ENCODE peak calls at places on chromosome 12, in five cellular contexts. F is ascending aorta, T is IMR-90, S is tibial nerve, W is uterus. K is an unnamed sample.

GRCh38 chr12:118773956-118774723 is 207.2 kb upstream of the SRRM4 start:
- DNase-seq in F (no peak), T (no peak), S (no peak), W (no peak), K (no peak)

GRCh38 chr12:98736352-98737326 is 91.5 kb downstream of the APAF1 start:
- DNase-seq in T (peak; percentile 57), F (no peak), S (no peak), W (no peak), K (no peak)

GRCh38 chr12:113000433-113000832 is 22.1 kb downstream of the OAS2 start:
- DNase-seq in F (peak; percentile 8), W (no peak), S (no peak), T (no peak), K (no peak)

GRCh38 chr12:30067156-30067555 is 283.4 kb upstream of the TMTC1 start:
- DNase-seq in W (no peak), S (no peak), T (peak; percentile 36), F (no peak), K (no peak)

GRCh38 chr12:77124767-77125166 is 59.4 kb upstream of the E2F7 start:
- DNase-seq in T (peak; percentile 49), F (no peak), S (no peak), W (no peak), K (no peak)

GRCh38 chr12:32155911-32156585 is 49.4 kb downstream of the BICD1 start:
- DNase-seq in W (no peak), F (no peak), T (no peak), S (no peak), K (no peak)

GRCh38 chr12:53651718-53652117 is 24.2 kb downstream of the ATP5MC2 start:
- DNase-seq in F (no peak), S (no peak), W (no peak), T (no peak), K (no peak)

GRCh38 chr12:51528852-51529545 is 62.0 kb upstream of the SCN8A start:
- DNase-seq in W (no peak), T (no peak), S (no peak), F (no peak), K (no peak)

GRCh38 chr12:46430340-46430948 is 57.9 kb upstream of the SLC38A2 start:
- DNase-seq in W (no peak), T (peak; percentile 89), F (no peak), S (no peak), K (no peak)

GRCh38 chr12:13465641-13466040 is 269.1 kb downstream of the EMP1 start:
- DNase-seq in S (no peak), F (no peak), T (no peak), W (no peak), K (peak; percentile 79)

GRCh38 chr12:53236443-53237111 is 4.6 kb upstream of the RARG start:
- DNase-seq in F (no peak), W (no peak), T (no peak), S (no peak), K (no peak)

GRCh38 chr12:2924019-2924418 is 33.3 kb downstream of the TULP3 start:
- DNase-seq in F (no peak), W (no peak), T (peak; percentile 68), S (no peak), K (no peak)

GRCh38 chr12:51893786-51894185 is 5.9 kb downstream of the ANKRD33 start:
- DNase-seq in W (no peak), S (no peak), F (no peak), T (no peak), K (no peak)

GRCh38 chr12:124379938-124380754 is 85.3 kb downstream of the RFLNA start:
- DNase-seq in S (no peak), W (peak; percentile 81), F (peak; percentile 96), T (peak; percentile 89), K (peak; percentile 91)

GRCh38 chr12:98698603-98699463 is 53.7 kb downstream of the APAF1 start:
- DNase-seq in T (peak; percentile 59), W (peak; percentile 51), F (peak; percentile 73), S (peak; percentile 19), K (peak; percentile 71)

GRCh38 chr12:70543444-70543843 is 93.8 kb downstream of the PTPRB start:
- DNase-seq in F (no peak), S (no peak), W (no peak), T (peak; percentile 94), K (no peak)

GRCh38 chr12:19707948-19708409 is 268.7 kb downstream of the AEBP2 start:
- DNase-seq in F (no peak), T (peak; percentile 93), S (no peak), W (no peak), K (no peak)

GRCh38 chr12:25069221-25069620 is 120.3 kb upstream of the BCAT1 start:
- DNase-seq in T (peak; percentile 14), S (no peak), F (no peak), W (no peak), K (no peak)

GRCh38 chr12:123983822-123984485 is 10.9 kb downstream of the ZNF664 start:
- DNase-seq in W (peak; percentile 36), F (no peak), T (peak; percentile 75), S (no peak), K (no peak)

GRCh38 chr12:107326237-107326636 is 232.9 kb upstream of the CRY1 start:
- DNase-seq in F (no peak), S (no peak), W (no peak), T (no peak), K (no peak)

GRCh38 chr12:27277846-27278260 is 33.8 kb downstream of the STK38L start:
- DNase-seq in W (no peak), T (peak; percentile 97), S (no peak), F (peak; percentile 82), K (no peak)

GRCh38 chr12:24950231-24950834 is 1.4 kb upstream of the BCAT1 start:
- DNase-seq in F (no peak), T (no peak), S (no peak), W (no peak), K (no peak)

GRCh38 chr12:79886917-79887519 is 47.9 kb downstream of the PPP1R12A start:
- DNase-seq in S (no peak), W (no peak), T (peak; percentile 66), F (no peak), K (no peak)

GRCh38 chr12:79885956-79886490 is 48.9 kb downstream of the PPP1R12A start:
- DNase-seq in S (no peak), F (no peak), W (no peak), T (no peak), K (no peak)

GRCh38 chr12:79881351-79881750 is 53.5 kb downstream of the PPP1R12A start:
- DNase-seq in T (no peak), F (no peak), W (no peak), S (no peak), K (no peak)

GRCh38 chr12:79884401-79885006 is 50.4 kb downstream of the PPP1R12A start:
- DNase-seq in F (no peak), T (no peak), S (no peak), W (no peak), K (no peak)

GRCh38 chr12:79883216-79883615 is 51.7 kb downstream of the PPP1R12A start:
- DNase-seq in W (no peak), T (peak; percentile 68), S (no peak), F (no peak), K (no peak)
- H3K4me1 ChIP-seq in W (peaks cover 3% of the 10 kb centered on the region), T (no peaks in the 10 kb centered on the region), S (no peaks in the 10 kb centered on the region), F (no peaks in the 10 kb centered on the region), K (peaks cover 56% of the 10 kb centered on the region)

GRCh38 chr12:122023339-122024131 is 1.9 kb downstream of the BCL7A start:
- DNase-seq in T (peak; percentile 70), F (peak; percentile 87), S (no peak), W (peak; percentile 76), K (peak; percentile 76)
- H3K4me1 ChIP-seq in T (peaks cover 13% of the 10 kb centered on the region), F (peaks cover 4% of the 10 kb centered on the region), S (peaks cover 6% of the 10 kb centered on the region), W (no peaks in the 10 kb centered on the region), K (peaks cover 24% of the 10 kb centered on the region)

DNA sequence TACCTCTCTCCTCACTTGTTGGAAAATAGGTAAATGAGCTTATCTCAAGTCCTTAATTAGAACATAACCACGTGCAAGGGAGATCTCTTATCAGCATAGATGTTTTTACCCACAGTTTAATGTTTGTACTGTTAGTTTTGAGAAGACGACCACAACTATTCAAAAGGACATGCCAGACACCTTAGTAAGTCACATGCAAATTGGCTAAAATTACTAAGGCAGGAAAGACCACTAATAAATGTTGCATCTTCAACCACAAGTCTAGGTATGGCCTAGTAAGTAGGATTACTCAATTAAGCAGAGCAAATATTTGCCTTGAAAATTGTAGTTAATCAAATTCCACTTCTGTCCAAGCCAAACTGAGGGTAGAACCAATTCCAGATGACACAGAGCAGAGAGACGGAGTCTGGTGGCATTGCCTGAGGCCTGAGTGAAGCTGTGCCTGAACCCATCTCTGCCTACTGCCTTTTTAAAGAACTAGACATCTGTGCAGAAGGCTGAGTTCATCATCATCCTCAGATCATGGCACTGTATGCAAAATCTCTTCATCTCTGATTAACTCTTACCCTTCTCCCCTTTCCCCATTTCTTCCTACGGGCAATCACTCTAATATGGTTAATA is 29.7 kb upstream of the CHST11 start:
- DNase-seq in T (peak; percentile 70), S (no peak), F (no peak), W (no peak), K (no peak)
- H3K4me1 ChIP-seq in T (peaks cover 2% of the 10 kb centered on the region), S (no peaks in the 10 kb centered on the region), F (no peaks in the 10 kb centered on the region), W (no peaks in the 10 kb centered on the region), K (no peaks in the 10 kb centered on the region)

GRCh38 chr12:95830335-95831089 is 28.2 kb upstream of the SNRPF start:
- DNase-seq in W (no peak), S (no peak), T (no peak), F (no peak), K (no peak)
- H3K4me1 ChIP-seq in W (no peaks in the 10 kb centered on the region), S (no peaks in the 10 kb centered on the region), T (no peaks in the 10 kb centered on the region), F (no peaks in the 10 kb centered on the region), K (no peaks in the 10 kb centered on the region)

GRCh38 chr12:837548-837947 is 85.2 kb downstream of the WNK1 start:
- DNase-seq in W (no peak), S (no peak), T (no peak), F (no peak), K (no peak)

GRCh38 chr12:830111-830867 is 77.9 kb downstream of the WNK1 start:
- DNase-seq in F (no peak), S (no peak), T (no peak), W (no peak), K (no peak)

GRCh38 chr12:836952-837351 is 84.6 kb downstream of the WNK1 start:
- DNase-seq in T (no peak), S (no peak), F (no peak), W (no peak), K (no peak)

GRCh38 chr12:835754-836493 is 83.5 kb downstream of the WNK1 start:
- DNase-seq in W (no peak), T (no peak), S (no peak), F (no peak), K (no peak)
- H3K4me1 ChIP-seq in W (no peaks in the 10 kb centered on the region), T (no peaks in the 10 kb centered on the region), S (no peaks in the 10 kb centered on the region), F (no peaks in the 10 kb centered on the region), K (no peaks in the 10 kb centered on the region)

GRCh38 chr12:108566452-108566851 is 4.1 kb downstream of the ISCU start:
- DNase-seq in S (no peak), T (no peak), W (no peak), F (peak; percentile 42), K (no peak)
- H3K4me1 ChIP-seq in S (peaks cover 11% of the 10 kb centered on the region), T (no peaks in the 10 kb centered on the region), W (peaks cover 3% of the 10 kb centered on the region), F (no peaks in the 10 kb centered on the region), K (no peaks in the 10 kb centered on the region)

GRCh38 chr12:6376079-6376941 is 947 bp upstream of the SCNN1A start:
- DNase-seq in T (peak; percentile 64), S (peak; percentile 53), F (no peak), W (peak; percentile 83), K (peak; percentile 71)
- H3K4me1 ChIP-seq in T (peaks cover 24% of the 10 kb centered on the region), S (peaks cover 41% of the 10 kb centered on the region), F (no peaks in the 10 kb centered on the region), W (peaks cover 17% of the 10 kb centered on the region), K (no peaks in the 10 kb centered on the region)

GRCh38 chr12:67695974-67696373 is 47.4 kb downstream of the DYRK2 start:
- DNase-seq in F (no peak), T (no peak), W (no peak), S (no peak), K (no peak)
- H3K4me1 ChIP-seq in F (no peaks in the 10 kb centered on the region), T (peaks cover 6% of the 10 kb centered on the region), W (no peaks in the 10 kb centered on the region), S (no peaks in the 10 kb centered on the region), K (peaks cover 15% of the 10 kb centered on the region)